ENCODE peak calls at places on chromosome 2, in seven cellular contexts. F is CD8-positive, alpha-beta T cell; P is GM23338; M is vagina; U is endothelial cell of umbilical vein; L is stomach; T is upper lobe of right lung. G is an unnamed sample. For H3K4me1, the result is how much of the 10 kb centered on the place peaks cover.

GRCh38 chr2:159891917-159892691 is 94.1 kb upstream of the CD302 start:
- DNase-seq in F (no peak), P (peak), M (no peak), U (peak), L (no peak), T (no peak), G (no peak)

GRCh38 chr2:71927757-71928715 is 219.6 kb downstream of the CYP26B1 start:
- DNase-seq in F (no peak), P (no peak), M (no peak), U (no peak), L (no peak), T (peak), G (no peak)

GRCh38 chr2:173568054-173568453 is 213.4 kb downstream of the CDCA7 start:
- DNase-seq in F (no peak), P (peak), M (no peak), U (no peak), L (no peak), T (no peak), G (no peak)

GRCh38 chr2:30679416-30680088 is 127.7 kb downstream of the CAPN13 start:
- DNase-seq in F (no peak), P (peak), M (no peak), U (no peak), L (no peak), T (peak), G (no peak)

GRCh38 chr2:26011990-26012856 is 21.7 kb upstream of the RAB10 start:
- DNase-seq in F (no peak), P (peak), M (no peak), U (peak), L (peak), T (peak), G (peak)

GRCh38 chr2:84526562-84526961 is 10.3 kb downstream of the DNAH6 start:
- DNase-seq in F (no peak), P (no peak), M (no peak), U (no peak), L (no peak), T (no peak), G (no peak)

GRCh38 chr2:129799036-129799958 is 180.2 kb upstream of the RAB6C start:
- DNase-seq in F (no peak), P (no peak), M (no peak), U (no peak), L (no peak), T (no peak), G (no peak)

GRCh38 chr2:172259835-172260234 is 157.1 kb upstream of the DLX2 start:
- DNase-seq in F (no peak), P (no peak), M (no peak), U (no peak), L (no peak), T (no peak), G (no peak)

GRCh38 chr2:113213061-113213930 is 39.5 kb downstream of the PSD4 start:
- DNase-seq in F (no peak), P (no peak), M (no peak), U (no peak), L (no peak), T (no peak), G (peak)

GRCh38 chr2:149357058-149357457 is 26.7 kb downstream of the LYPD6 start:
- DNase-seq in F (no peak), P (no peak), M (no peak), U (no peak), L (no peak), T (no peak), G (no peak)

GRCh38 chr2:37499113-37499512 is 154.7 kb downstream of the QPCT start:
- DNase-seq in F (no peak), P (no peak), M (no peak), U (no peak), L (no peak), T (no peak), G (no peak)

GRCh38 chr2:196590286-196590685 is 49.2 kb upstream of the CCDC150 start:
- DNase-seq in F (no peak), P (no peak), M (no peak), U (no peak), L (no peak), T (no peak), G (no peak)

GRCh38 chr2:189424956-189425355 is 16.3 kb upstream of the WDR75 start:
- DNase-seq in F (no peak), P (no peak), M (no peak), U (no peak), L (no peak), T (no peak), G (no peak)

GRCh38 chr2:224506494-224506893 is 78.7 kb downstream of the CUL3 start:
- DNase-seq in F (no peak), P (no peak), M (no peak), U (no peak), L (no peak), T (no peak), G (no peak)

GRCh38 chr2:231455222-231455621 is 9.1 kb downstream of the NCL start:
- DNase-seq in F (no peak), P (no peak), M (no peak), U (no peak), L (no peak), T (no peak), G (no peak)

GRCh38 chr2:47097563-47097962 is 57.5 kb downstream of the STPG4 start:
- DNase-seq in F (no peak), P (no peak), M (no peak), U (no peak), L (no peak), T (no peak), G (no peak)

GRCh38 chr2:43051316-43051715 is 175.1 kb downstream of the ZFP36L2 start:
- DNase-seq in F (peak), P (no peak), M (no peak), U (peak), L (peak), T (peak), G (no peak)

GRCh38 chr2:127662937-127663565 is 12.3 kb downstream of the LIMS2 start:
- DNase-seq in F (no peak), P (no peak), M (no peak), U (no peak), L (no peak), T (peak), G (peak)

GRCh38 chr2:164314148-164314547 is 307.1 kb downstream of the GRB14 start:
- DNase-seq in F (no peak), P (no peak), M (no peak), U (no peak), L (no peak), T (no peak), G (no peak)

GRCh38 chr2:204472375-204472774 is 72.9 kb upstream of the PARD3B start:
- DNase-seq in F (no peak), P (no peak), M (no peak), U (no peak), L (no peak), T (no peak), G (no peak)

GRCh38 chr2:9291331-9291730 is 84.7 kb downstream of the ASAP2 start:
- DNase-seq in F (no peak), P (no peak), M (no peak), U (no peak), L (no peak), T (no peak), G (no peak)

GRCh38 chr2:216117566-216117965 is 8.4 kb downstream of the XRCC5 start:
- DNase-seq in F (no peak), P (no peak), M (no peak), U (no peak), L (no peak), T (no peak), G (no peak)

GRCh38 chr2:156155319-156155718 is 177.2 kb downstream of the NR4A2 start:
- DNase-seq in F (no peak), P (no peak), M (no peak), U (no peak), L (no peak), T (no peak), G (no peak)

GRCh38 chr2:74991977-74992376 is 33.5 kb downstream of the POLE4 start:
- DNase-seq in F (no peak), P (peak), M (no peak), U (no peak), L (no peak), T (no peak), G (no peak)

GRCh38 chr2:4190548-4190947 is 487.2 kb downstream of the DCDC2C start:
- DNase-seq in F (no peak), P (no peak), M (no peak), U (no peak), L (no peak), T (no peak), G (no peak)

GRCh38 chr2:177239934-177240600 is 24.5 kb downstream of the NFE2L2 start:
- DNase-seq in F (peak), P (no peak), M (no peak), U (peak), L (peak), T (no peak), G (no peak)

GRCh38 chr2:31012384-31012783 is 125.9 kb downstream of the GALNT14 start:
- DNase-seq in F (no peak), P (no peak), M (no peak), U (no peak), L (no peak), T (no peak), G (no peak)

GRCh38 chr2:238122287-238123217 is 15.9 kb upstream of the KLHL30 start:
- DNase-seq in F (no peak), P (no peak), M (no peak), U (no peak), L (no peak), T (no peak), G (no peak)

GRCh38 chr2:45448217-45448616 is 162.8 kb downstream of the SRBD1 start:
- DNase-seq in F (no peak), P (no peak), M (no peak), U (no peak), L (no peak), T (no peak), G (no peak)

GRCh38 chr2:126761256-126761980 is 105.5 kb downstream of the GYPC start:
- DNase-seq in F (no peak), P (no peak), M (no peak), U (no peak), L (no peak), T (no peak), G (no peak)

GRCh38 chr2:222232846-222233245 is 66.0 kb downstream of the PAX3 start:
- DNase-seq in F (no peak), P (no peak), M (no peak), U (no peak), L (no peak), T (no peak), G (no peak)

GRCh38 chr2:102449370-102449974 is 23.6 kb upstream of the SLC9A4 start:
- DNase-seq in F (peak), P (peak), M (no peak), U (peak), L (peak), T (no peak), G (no peak)

GRCh38 chr2:128661955-128662564 is 343.4 kb upstream of the HS6ST1 start:
- DNase-seq in F (no peak), P (no peak), M (no peak), U (no peak), L (no peak), T (peak), G (no peak)

GRCh38 chr2:45944075-45944474 is 292.6 kb downstream of the PRKCE start:
- DNase-seq in F (no peak), P (no peak), M (no peak), U (peak), L (no peak), T (no peak), G (no peak)

GRCh38 chr2:215808194-215808593 is 205.2 kb downstream of the MREG start:
- DNase-seq in F (no peak), P (no peak), M (no peak), U (no peak), L (no peak), T (no peak), G (no peak)

GRCh38 chr2:42054657-42055430 is 7.0 kb downstream of the PKDCC start:
- DNase-seq in F (no peak), P (peak), M (no peak), U (no peak), L (peak), T (no peak), G (no peak)

GRCh38 chr2:233002829-233003657 is 10.0 kb downstream of the NGEF start:
- DNase-seq in F (no peak), P (no peak), M (no peak), U (no peak), L (no peak), T (no peak), G (no peak)

DNA sequence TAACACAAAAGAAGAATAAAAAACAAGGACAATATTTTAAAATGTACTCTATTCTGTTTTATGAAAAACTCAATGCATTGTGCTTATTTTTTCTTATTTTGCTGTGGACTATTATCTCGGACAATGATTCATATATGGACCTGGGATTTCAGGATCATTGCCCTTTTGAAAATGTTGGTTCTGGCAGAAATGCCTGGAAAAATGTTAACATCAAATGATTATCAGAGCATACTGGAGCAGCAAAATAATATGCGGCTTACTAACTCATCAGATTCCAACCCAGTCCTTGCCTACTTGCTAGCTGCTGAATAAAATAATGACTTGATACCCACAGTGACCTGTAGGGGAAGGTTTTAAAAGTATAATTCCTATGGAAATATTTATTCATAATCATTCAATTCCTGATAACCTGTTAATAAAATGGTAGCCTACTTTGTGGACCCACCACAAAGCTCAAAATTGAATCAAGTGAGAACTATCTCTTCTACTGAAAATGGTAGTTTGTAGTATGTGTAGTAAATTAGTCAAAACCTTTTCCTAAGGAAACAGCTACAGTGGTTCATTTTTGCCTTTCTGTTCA is 117.4 kb downstream of the NEB start:
- DNase-seq in F (no peak), P (no peak), M (no peak), U (peak), L (no peak), T (no peak), G (no peak)
- TF ChIP-seq CTCF in F (no peak), P (peak), M (no peak), U (no peak), L (no peak), T (no peak), G (no peak)

DNA sequence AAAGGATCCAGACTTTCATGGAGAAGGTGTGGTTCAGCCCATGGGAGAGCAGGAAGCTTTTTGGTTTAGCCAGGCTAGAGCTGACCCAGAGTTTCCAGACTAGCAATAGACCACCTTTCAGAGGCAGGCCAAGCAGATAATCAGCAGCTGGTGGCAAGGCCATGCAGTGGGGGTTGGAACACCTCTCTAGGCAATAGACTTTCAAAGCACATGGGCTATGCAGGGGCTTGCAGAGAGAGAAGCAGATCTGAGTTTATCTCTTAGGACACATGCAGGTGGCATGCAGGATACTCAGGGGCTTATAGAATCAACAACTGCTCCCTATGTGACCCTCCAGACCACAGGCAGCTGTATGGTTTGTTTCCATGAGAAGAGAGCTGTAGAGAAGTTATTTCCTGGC is 9.4 kb downstream of the XIRP2 start:
- DNase-seq in F (no peak), P (no peak), M (no peak), U (no peak), L (no peak), T (no peak), G (no peak)
- H3K4me3 ChIP-seq in F (no peak), P (no peak), M (no peak), U (no peak), L (no peak), T (no peak), G (no peak)

GRCh38 chr2:218407717-218408116 is 8.0 kb downstream of the CTDSP1 start:
- DNase-seq in F (no peak), P (no peak), M (no peak), U (no peak), L (no peak), T (no peak), G (no peak)
- H3K4me1 ChIP-seq in F (under half), P (under half), M (under half), U (under half), L (half or more), T (under half), G (under half)

GRCh38 chr2:179179719-179180118 is 84.9 kb downstream of the SESTD1 start:
- DNase-seq in F (no peak), P (no peak), M (no peak), U (no peak), L (no peak), T (no peak), G (no peak)
- TF ChIP-seq CTCF in F (no peak), P (no peak), M (no peak), U (no peak), L (no peak), T (no peak), G (no peak)

DNA sequence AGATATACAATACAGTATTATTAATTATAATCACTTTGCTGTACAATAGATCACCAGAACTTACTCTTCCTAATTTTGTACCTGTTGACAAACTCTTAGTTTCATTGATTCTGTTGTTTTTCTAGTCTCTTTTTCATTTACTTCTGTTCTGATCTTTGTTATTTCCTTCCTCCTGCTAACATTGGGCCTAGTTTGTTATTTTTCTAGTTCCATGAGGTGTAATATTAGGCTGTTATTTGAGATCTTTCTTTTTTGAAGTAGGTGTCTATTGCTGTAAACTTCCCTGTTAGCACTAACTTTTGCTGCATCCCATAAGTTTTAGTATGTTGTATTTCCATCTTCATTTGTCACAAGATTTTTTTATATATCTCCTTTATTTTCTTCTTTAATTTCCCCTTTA is 55.1 kb downstream of the LIMS1 start:
- DNase-seq in F (no peak), P (no peak), M (no peak), U (peak), L (no peak), T (no peak), G (no peak)
- H3K4me3 ChIP-seq in F (no peak), P (no peak), M (no peak), U (no peak), L (no peak), T (peak), G (no peak)

DNA sequence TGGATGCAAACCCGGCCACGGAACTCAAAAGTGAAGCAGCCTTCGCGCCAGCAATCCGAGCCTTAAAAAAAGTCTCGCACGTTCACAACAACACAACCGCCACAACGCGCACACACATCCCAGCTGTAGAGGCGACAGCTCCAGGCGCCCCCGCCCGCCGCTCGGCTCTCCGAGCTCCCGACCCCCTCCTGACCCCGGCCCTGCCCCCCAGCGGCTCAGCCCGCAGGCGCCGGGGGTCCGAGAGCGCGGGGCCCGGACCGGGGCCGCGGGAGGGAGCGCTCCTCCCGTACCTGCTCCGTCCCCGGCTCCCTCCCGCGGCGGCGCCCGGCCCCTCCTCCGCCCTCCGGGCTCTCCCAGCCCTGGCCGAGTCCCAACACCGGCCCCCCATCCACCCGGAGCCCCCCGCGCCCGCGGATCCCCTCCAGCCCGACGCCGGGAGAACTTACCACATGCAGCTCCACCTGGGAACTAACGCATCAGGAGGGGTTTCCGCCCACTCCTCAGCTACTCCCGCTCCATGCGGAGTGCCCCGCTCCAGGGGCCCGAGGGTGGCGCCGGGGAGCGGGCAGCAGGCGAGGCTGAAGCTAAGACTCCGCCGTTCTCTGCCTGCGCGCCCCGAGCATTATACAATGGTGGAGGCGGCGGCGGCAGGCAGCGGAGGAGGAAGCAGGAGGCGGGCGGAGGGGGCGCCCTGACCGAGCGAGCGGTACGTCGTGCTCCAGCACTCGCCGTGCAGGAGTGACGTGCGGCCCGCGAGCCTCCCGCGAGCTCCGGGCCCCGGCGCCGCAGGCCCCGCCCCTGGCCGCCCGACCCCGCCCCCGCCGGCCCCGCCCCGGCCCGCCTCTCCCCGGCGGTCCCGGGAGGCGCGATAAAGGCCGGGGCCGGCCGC is at the start of gene SERTAD2:
- DNase-seq in F (peak), P (peak), M (no peak), U (peak), L (peak), T (peak), G (peak)
- H3K4me1 ChIP-seq in F (half or more), P (under half), M (half or more), U (under half), L (under half), T (under half), G (under half)

GRCh38 chr2:175187378-175187777 is 5.9 kb upstream of the ATP5MC3 start:
- DNase-seq in F (no peak), P (peak), M (no peak), U (peak), L (no peak), T (no peak), G (no peak)
- TF ChIP-seq CTCF in F (peak), P (peak), M (no peak), U (peak), L (no peak), T (peak), G (peak)

GRCh38 chr2:1784087-1784486 is 39.8 kb upstream of the PXDN start:
- DNase-seq in F (no peak), P (peak), M (no peak), U (no peak), L (peak), T (no peak), G (no peak)
- H3K4me3 ChIP-seq in F (no peak), P (no peak), M (no peak), U (no peak), L (no peak), T (no peak), G (no peak)

GRCh38 chr2:63050186-63050915 is at the start of gene OTX1:
- DNase-seq in F (no peak), P (peak), M (no peak), U (peak), L (peak), T (peak), G (peak)
- H3K4me1 ChIP-seq in F (half or more), P (half or more), M (half or more), U (under half), L (half or more), T (half or more), G (under half)